ENCODE peak calls at places on chromosomes 6 and 20, in four cellular contexts. E is upper lobe of right lung, O is transverse colon, L is tibial artery. C is an unnamed sample.

GRCh38 chr20:39910536-39910935 is 778.5 kb downstream of the MAFB start:
- DNase-seq in L (peak), E (no peak), O (peak), C (no peak)

GRCh38 chr6:35534396-35535170 is 21.9 kb upstream of the TULP1 start:
- DNase-seq in O (no peak), E (no peak), L (no peak), C (no peak)

GRCh38 chr6:25366785-25367657 is 87.8 kb downstream of the CARMIL1 start:
- DNase-seq in E (no peak), O (no peak), L (no peak), C (no peak)

GRCh38 chr6:17042422-17043147 is 59.3 kb upstream of the STMND1 start:
- DNase-seq in L (no peak), E (no peak), O (peak), C (peak)

GRCh38 chr6:71496018-71496800 is 207.6 kb downstream of the OGFRL1 start:
- DNase-seq in E (no peak), L (no peak), O (peak), C (no peak)

GRCh38 chr6:161236091-161236633 is 37.7 kb downstream of the AGPAT4 start:
- DNase-seq in O (no peak), L (no peak), E (no peak), C (no peak)

GRCh38 chr6:29251741-29252140 is 49.8 kb upstream of the OR14J1 start:
- DNase-seq in O (no peak), E (no peak), L (no peak), C (no peak)

GRCh38 chr20:3221398-3222226 is 12.3 kb downstream of the ITPA start:
- DNase-seq in O (peak), L (no peak), E (no peak), C (no peak)

GRCh38 chr20:1887321-1887720 is 7.9 kb upstream of the SIRPA start:
- DNase-seq in E (no peak), O (no peak), L (no peak), C (no peak)

GRCh38 chr20:51119914-51120313 is 97.0 kb upstream of the KCNG1 start:
- DNase-seq in L (no peak), O (no peak), E (no peak), C (no peak)

GRCh38 chr20:44471481-44471882 is 4.2 kb upstream of the TTPAL start:
- DNase-seq in E (no peak), O (no peak), L (no peak), C (no peak)

GRCh38 chr20:50265245-50265946 is 74.8 kb downstream of the CEBPB start:
- DNase-seq in O (no peak), E (no peak), L (no peak), C (no peak)

GRCh38 chr6:72418495-72418894 is 203.4 kb upstream of the KCNQ5 start:
- DNase-seq in E (no peak), O (no peak), L (no peak), C (no peak)

GRCh38 chr6:166162599-166163342 is 4.9 kb downstream of the TBXT start:
- DNase-seq in L (no peak), O (no peak), E (no peak), C (no peak)

GRCh38 chr6:109449789-109450673 is 5.5 kb downstream of the MICAL1 start:
- DNase-seq in E (no peak), L (no peak), O (peak), C (no peak)

GRCh38 chr6:45129051-45129450 is 199.1 kb upstream of the RUNX2 start:
- DNase-seq in E (no peak), O (no peak), L (no peak), C (no peak)

GRCh38 chr6:33172307-33173227 is 19.7 kb downstream of the COL11A2 start:
- DNase-seq in E (peak), O (no peak), L (no peak), C (no peak)

GRCh38 chr6:64733433-64733832 is 973.6 kb downstream of the EYS start:
- DNase-seq in E (no peak), O (no peak), L (no peak), C (no peak)

GRCh38 chr20:19824861-19825260 is 66.8 kb downstream of the RIN2 start:
- DNase-seq in L (no peak), O (no peak), E (no peak), C (no peak)
- H3K27ac ChIP-seq in L (no peak), O (no peak), E (peak), C (no peak)

GRCh38 chr6:22783921-22784320 is 214.6 kb downstream of the HDGFL1 start:
- DNase-seq in O (no peak), L (no peak), E (no peak), C (no peak)

GRCh38 chr6:22784611-22785010 is 215.2 kb downstream of the HDGFL1 start:
- DNase-seq in E (no peak), L (no peak), O (no peak), C (peak)

GRCh38 chr6:22788038-22788437 is 218.7 kb downstream of the HDGFL1 start:
- DNase-seq in O (no peak), E (no peak), L (no peak), C (no peak)

GRCh38 chr6:22789315-22789714 is 219.9 kb downstream of the HDGFL1 start:
- DNase-seq in E (no peak), O (no peak), L (no peak), C (no peak)

DNA sequence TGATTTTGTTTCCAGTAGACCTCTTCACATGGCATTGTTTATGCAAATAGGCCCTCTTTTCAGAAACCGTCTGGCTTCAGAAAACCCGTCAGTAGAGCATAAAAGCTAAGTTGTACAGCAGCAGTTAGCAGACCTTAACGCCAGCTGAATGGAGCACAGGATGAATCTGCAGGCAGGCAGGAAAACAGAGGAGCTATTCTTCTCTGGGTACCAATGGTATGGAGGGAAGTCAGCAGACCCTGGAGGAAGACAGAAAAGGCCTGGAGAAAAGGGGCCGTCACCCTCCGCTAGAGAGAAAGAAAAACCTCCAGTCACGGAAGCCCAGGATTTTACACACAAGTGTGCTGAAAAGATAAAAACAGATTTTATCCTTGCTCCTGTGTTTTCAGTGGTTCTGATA is 215.7 kb downstream of the HDGFL1 start:
- DNase-seq in L (no peak), O (no peak), E (no peak), C (peak)
- H3K27ac ChIP-seq in L (peak), O (no peak), E (no peak), C (peak)

GRCh38 chr6:112022749-112023148 is 31.2 kb upstream of the CCN6 start:
- DNase-seq in O (no peak), L (no peak), E (no peak), C (no peak)
- H3K27ac ChIP-seq in O (no peak), L (no peak), E (no peak), C (no peak)

GRCh38 chr6:158256746-158257424 is 55.4 kb upstream of the TULP4 start:
- DNase-seq in E (no peak), L (no peak), O (no peak), C (no peak)
- H3K27ac ChIP-seq in E (no peak), L (no peak), O (no peak), C (no peak)

GRCh38 chr6:41713650-41714291 is 21.6 kb downstream of the TFEB start:
- DNase-seq in O (no peak), E (no peak), L (peak), C (peak)
- H3K27ac ChIP-seq in O (peak), E (peak), L (peak), C (peak)

GRCh38 chr6:144932621-144933020 is 647.5 kb downstream of the UTRN start:
- DNase-seq in L (no peak), E (no peak), O (no peak), C (no peak)

GRCh38 chr6:144935181-144935580 is 650.0 kb downstream of the UTRN start:
- DNase-seq in O (no peak), E (no peak), L (no peak), C (no peak)

GRCh38 chr6:144929262-144929661 is 644.1 kb downstream of the UTRN start:
- DNase-seq in O (no peak), L (no peak), E (no peak), C (no peak)

GRCh38 chr6:144928847-144929246 is 643.7 kb downstream of the UTRN start:
- DNase-seq in O (no peak), E (no peak), L (no peak), C (no peak)

DNA sequence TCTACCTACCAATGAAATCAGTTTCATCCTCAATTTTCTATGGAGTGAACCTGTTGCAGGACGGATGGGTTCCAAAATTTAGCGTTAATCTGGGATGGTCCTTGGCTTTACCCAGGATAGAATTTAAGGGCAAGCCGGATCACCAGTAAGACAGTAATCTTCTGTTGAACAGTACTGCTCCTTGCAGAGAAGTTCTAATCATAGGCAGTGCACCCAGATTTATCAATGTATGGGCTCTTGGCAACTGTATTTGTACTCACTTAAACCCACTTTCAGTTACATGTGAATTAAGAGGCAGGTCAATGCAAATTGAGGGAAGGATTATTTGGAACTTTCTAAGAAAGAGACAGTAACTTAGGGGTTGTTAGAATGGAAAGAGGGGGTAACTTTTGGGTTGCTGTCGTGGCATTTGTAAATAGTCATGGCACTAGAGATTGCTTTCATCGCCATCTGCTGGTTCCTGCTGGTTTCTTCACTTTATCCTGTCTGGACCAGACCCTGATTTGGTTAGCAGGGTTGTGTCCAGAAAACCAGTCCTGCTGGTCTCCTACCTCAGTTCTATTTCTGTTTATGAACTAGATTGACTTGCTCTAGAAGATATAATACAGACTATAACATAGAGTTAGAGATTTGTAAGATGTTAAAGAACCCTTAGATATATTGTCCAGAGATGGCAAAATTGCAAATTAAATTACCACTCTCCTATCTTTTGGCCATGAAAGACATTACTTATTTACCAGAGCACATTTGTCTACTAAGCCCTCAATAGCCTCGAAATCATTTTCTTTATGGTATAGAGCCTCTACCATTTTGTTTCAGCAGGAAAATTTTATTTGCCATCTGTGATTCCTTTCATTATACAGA is 646.3 kb downstream of the UTRN start:
- DNase-seq in L (no peak), E (no peak), O (peak), C (no peak)
- H3K27ac ChIP-seq in L (no peak), E (no peak), O (no peak), C (no peak)

DNA sequence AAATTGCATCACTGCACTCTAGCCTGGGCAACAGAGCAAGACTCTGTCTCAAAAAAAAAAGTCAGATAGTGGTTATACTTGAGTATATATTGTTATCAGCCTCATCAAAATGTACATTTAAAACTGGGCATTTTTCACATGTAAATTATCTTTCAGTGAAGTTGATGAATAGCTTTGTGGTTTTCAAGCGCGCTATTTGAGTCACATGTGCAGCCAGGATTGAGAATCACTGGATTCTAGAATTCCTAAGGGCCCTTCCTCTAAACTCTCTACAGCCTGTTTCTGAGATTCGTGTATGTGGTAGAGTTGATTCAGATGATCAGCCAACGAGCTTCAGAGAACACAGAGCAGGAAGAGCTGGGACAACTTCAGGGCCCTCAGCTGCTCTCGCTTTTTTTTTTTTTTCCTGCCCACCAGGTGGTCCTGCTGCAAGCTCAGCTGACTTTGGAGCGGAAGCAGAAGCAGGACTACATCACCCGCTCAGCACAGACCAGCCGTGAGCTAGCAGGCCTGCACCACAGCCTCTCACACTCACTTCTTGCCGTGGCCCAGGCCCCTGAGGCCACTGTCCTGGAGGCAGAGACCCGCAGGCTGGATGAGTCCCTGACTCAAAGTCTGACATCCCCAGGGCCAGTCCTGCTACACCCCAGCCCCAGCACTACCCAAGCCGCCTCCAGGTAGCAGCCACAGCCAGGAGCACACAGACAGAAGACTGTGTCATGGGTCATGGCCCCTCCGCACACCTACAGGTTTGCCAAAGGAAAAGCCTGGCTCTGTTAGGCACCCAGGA is 18.3 kb downstream of the C20orf173 start:
- DNase-seq in E (no peak), L (no peak), O (no peak), C (no peak)
- H3K27ac ChIP-seq in E (no peak), L (no peak), O (no peak), C (no peak)

C was measured in dorsolateral prefrontal cortex.